ENCODE peak calls at places on chromosomes 11 and 22, in nine cellular contexts. W, J, H, B, K, R, T, L and U are unnamed samples.

GRCh38 chr11:31141804-31142203 is 227.7 kb downstream of the DCDC1 start:
- DNase-seq in B (no peak), L (no peak), R (no peak), K (no peak), T (peak; percentile 6), H (no peak), W (no peak), J (no peak), U (no peak)

GRCh38 chr11:134050541-134051383 is 18.1 kb upstream of the JAM3 start:
- DNase-seq in T (peak; percentile 56), J (no peak), W (peak; percentile 91), B (peak; percentile 86), L (no peak), K (peak; percentile 91), H (peak; percentile 92), R (peak; percentile 47), U (peak; percentile 67)

GRCh38 chr11:15976433-15977045 is 379.8 kb downstream of the SOX6 start:
- DNase-seq in T (no peak), L (no peak), J (no peak), W (no peak), B (no peak), R (no peak), H (no peak), K (no peak), U (peak; percentile 40)

GRCh38 chr11:130427581-130428211 is 713 bp downstream of the ADAMTS8 start:
- DNase-seq in L (no peak), R (no peak), H (no peak), K (no peak), T (peak; percentile 9), J (no peak), B (no peak), W (no peak), U (no peak)

GRCh38 chr22:30386960-30387848 is at the start of gene RNF215:
- DNase-seq in L (peak; percentile 8), H (peak; percentile 98), K (peak; percentile 91), W (peak; percentile 93), B (peak; percentile 96), R (peak; percentile 60), J (no peak), T (peak; percentile 71), U (peak; percentile 77)

GRCh38 chr11:86743223-86744118 is 56.9 kb upstream of the PRSS23 start:
- DNase-seq in K (no peak), J (peak; percentile 72), W (peak; percentile 59), B (no peak), H (no peak), L (peak; percentile 91), T (peak; percentile 97), R (no peak), U (peak; percentile 94)

GRCh38 chr11:44633641-44634040 is 68.2 kb downstream of the CD82 start:
- DNase-seq in T (no peak), K (no peak), W (no peak), R (no peak), B (peak; percentile 27), J (no peak), H (no peak), L (no peak), U (peak; percentile 12)

GRCh38 chr11:44939673-44940072 is 11.0 kb downstream of the TP53I11 start:
- DNase-seq in B (no peak), J (no peak), T (peak; percentile 26), H (no peak), L (no peak), W (peak; percentile 64), K (no peak), R (no peak), U (peak; percentile 60)

GRCh38 chr11:131749100-131749499 is 378.7 kb downstream of the NTM start:
- DNase-seq in T (peak; percentile 74), J (no peak), L (peak; percentile 96), B (no peak), R (no peak), K (no peak), W (no peak), H (no peak), U (peak; percentile 96)

GRCh38 chr11:29005401-29005980 is 897.3 kb downstream of the METTL15 start:
- DNase-seq in W (no peak), B (no peak), J (no peak), K (no peak), H (no peak), T (no peak), R (no peak), L (no peak), U (no peak)

GRCh38 chr22:23113067-23113846 is 28.5 kb downstream of the RSPH14 start:
- DNase-seq in K (no peak), T (peak; percentile 56), B (no peak), W (peak; percentile 63), L (no peak), R (no peak), H (no peak), J (no peak), U (peak; percentile 52)

GRCh38 chr11:72239296-72239848 is 4.6 kb downstream of the PHOX2A start:
- DNase-seq in T (peak; percentile 47), H (no peak), L (no peak), R (no peak), J (no peak), K (peak; percentile 70), B (peak; percentile 71), W (no peak), U (peak; percentile 43)

GRCh38 chr11:112321521-112322172 is 61.0 kb upstream of the PLET1 start:
- DNase-seq in L (peak; percentile 64), J (no peak), H (no peak), W (no peak), R (no peak), T (peak; percentile 91), B (no peak), K (peak; percentile 75), U (peak; percentile 92)

GRCh38 chr11:45288395-45288794 is 2.3 kb upstream of the SYT13 start:
- DNase-seq in W (no peak), K (no peak), J (no peak), H (no peak), L (no peak), R (no peak), T (no peak), B (no peak), U (no peak)

GRCh38 chr11:72812604-72812967 is 1.6 kb upstream of the ATG16L2 start:
- DNase-seq in R (no peak), L (no peak), K (no peak), J (no peak), W (no peak), H (no peak), B (no peak), T (peak; percentile 10), U (no peak)

GRCh38 chr11:128247235-128247594 is 340.1 kb downstream of the ETS1 start:
- DNase-seq in W (no peak), T (no peak), B (no peak), R (no peak), L (no peak), K (no peak), J (no peak), H (no peak), U (no peak)

GRCh38 chr11:58316142-58316541 is 42.7 kb downstream of the OR5B17 start:
- DNase-seq in K (no peak), W (no peak), L (no peak), T (peak; percentile 5), H (no peak), B (no peak), R (no peak), J (no peak), U (peak; percentile 42)

GRCh38 chr11:112318661-112319060 is 58.0 kb upstream of the PLET1 start:
- DNase-seq in J (no peak), B (no peak), K (no peak), H (no peak), T (peak; percentile 14), L (no peak), R (no peak), W (no peak), U (peak; percentile 10)

GRCh38 chr11:82790723-82791487 is 57.2 kb upstream of the FAM181B start:
- DNase-seq in W (peak; percentile 32), T (peak; percentile 1), R (no peak), K (no peak), H (no peak), L (no peak), B (no peak), J (no peak), U (peak; percentile 2)

GRCh38 chr11:22732588-22732987 is 66.2 kb downstream of the GAS2 start:
- DNase-seq in H (no peak), L (no peak), W (no peak), T (no peak), B (no peak), R (no peak), J (no peak), K (no peak), U (no peak)

GRCh38 chr11:22728600-22729394 is 62.4 kb downstream of the GAS2 start:
- DNase-seq in L (no peak), R (no peak), K (no peak), J (no peak), T (no peak), H (no peak), B (no peak), W (no peak), U (no peak)

GRCh38 chr11:22733849-22734248 is 67.4 kb downstream of the GAS2 start:
- DNase-seq in H (no peak), K (no peak), W (no peak), B (no peak), T (no peak), L (no peak), R (no peak), J (no peak), U (no peak)

GRCh38 chr11:22733433-22733832 is 67.0 kb downstream of the GAS2 start:
- DNase-seq in R (no peak), L (no peak), K (no peak), J (no peak), T (no peak), W (no peak), B (no peak), H (no peak), U (no peak)

GRCh38 chr11:22730319-22730718 is 63.9 kb downstream of the GAS2 start:
- DNase-seq in T (peak; percentile 23), H (no peak), J (no peak), L (no peak), B (no peak), W (no peak), K (no peak), R (no peak), U (peak; percentile 14)
- TF ChIP-seq CTCF in T (no peak), H (peak; percentile 40), J (no peak), L (no peak), B (peak; percentile 36), W (no peak), K (no peak), R (no peak), U (no peak)

GRCh38 chr11:2778630-2779498 is 79.1 kb upstream of the KCNQ1OT1 start:
- DNase-seq in T (peak; percentile 81), K (peak; percentile 88), B (no peak), R (no peak), J (peak; percentile 12), H (peak; percentile 38), W (peak; percentile 85), L (no peak), U (peak; percentile 68)
- TF ChIP-seq CTCF in T (no peak), K (peak; percentile 17), B (no peak), R (no peak), J (peak; percentile 39), H (no peak), W (no peak), L (no peak), U (no peak)

GRCh38 chr11:69000831-69001245 is 12.2 kb downstream of the MRGPRF start:
- DNase-seq in K (peak; percentile 28), R (no peak), W (no peak), H (no peak), J (no peak), L (peak; percentile 56), B (no peak), T (peak; percentile 90), U (peak; percentile 85)
- TF ChIP-seq CTCF in K (no peak), R (no peak), W (peak; percentile 35), H (no peak), J (peak; percentile 77), L (peak; percentile 64), B (no peak), T (peak; percentile 67), U (peak; percentile 74)

GRCh38 chr11:97454988-97455387 is 1065.2 kb downstream of the JRKL start:
- DNase-seq in W (no peak), B (no peak), H (no peak), J (no peak), R (no peak), K (no peak), T (peak; percentile 54), L (no peak), U (peak; percentile 88)
- TF ChIP-seq CTCF in W (no peak), B (no peak), H (no peak), J (no peak), R (no peak), K (no peak), T (no peak), L (no peak), U (peak; percentile 83)